ENCODE peak calls at places on chromosomes 6 and 20, in eight cellular contexts. S is CD4-positive, alpha-beta memory T cell; Q is GM23338; X is suprapubic skin; K is coronary artery; R is heart left ventricle; L is A549; D is brain microvascular endothelial cell. J is an unnamed sample.

GRCh38 chr6:80767808-80768207 is 661.3 kb downstream of the BCKDHB start:
- DNase-seq in R (peak; percentile 53), Q (peak; percentile 20), D (peak; percentile 88), X (peak; percentile 85), L (no peak), K (no peak), S (no peak), J (peak; percentile 47)

GRCh38 chr20:10376271-10377075 is 57.5 kb downstream of the MKKS start:
- DNase-seq in Q (no peak), X (no peak), L (no peak), S (no peak), R (no peak), K (no peak), D (peak; percentile 74), J (peak; percentile 49)

GRCh38 chr6:540490-540889 is 116.4 kb downstream of the HUS1B start:
- DNase-seq in D (no peak), R (no peak), X (no peak), S (no peak), K (no peak), Q (no peak), L (no peak), J (no peak)

GRCh38 chr20:48019496-48019895 is 234.2 kb upstream of the SULF2 start:
- DNase-seq in K (no peak), X (no peak), D (no peak), Q (no peak), S (no peak), L (no peak), R (no peak), J (peak; percentile 74)

GRCh38 chr20:16821211-16822089 is 73.3 kb downstream of the OTOR start:
- DNase-seq in D (peak; percentile 19), L (peak; percentile 65), R (no peak), S (peak; percentile 24), K (no peak), X (no peak), Q (peak; percentile 79), J (no peak)

GRCh38 chr6:112743343-112743742 is 396.2 kb downstream of the RFPL4B start:
- DNase-seq in Q (peak; percentile 66), S (no peak), L (no peak), R (no peak), X (no peak), D (no peak), K (no peak), J (no peak)

GRCh38 chr20:10090588-10091166 is 55.9 kb downstream of the ANKEF1 start:
- DNase-seq in D (peak; percentile 44), R (peak; percentile 24), X (no peak), K (no peak), L (peak; percentile 76), Q (peak; percentile 84), S (peak; percentile 22), J (peak; percentile 18)

GRCh38 chr6:105363100-105363754 is 39.7 kb downstream of the PREP start:
- DNase-seq in X (no peak), D (peak; percentile 17), K (no peak), R (no peak), L (no peak), S (no peak), Q (peak; percentile 32), J (peak; percentile 26)

GRCh38 chr6:39298061-39298460 is 16.2 kb downstream of the KCNK17 start:
- DNase-seq in L (no peak), X (no peak), K (no peak), R (no peak), D (no peak), Q (no peak), S (no peak), J (no peak)

GRCh38 chr6:169397684-169398083 is 144.0 kb upstream of the THBS2 start:
- DNase-seq in D (no peak), L (no peak), K (no peak), Q (no peak), R (no peak), S (no peak), X (no peak), J (no peak)

GRCh38 chr6:43489277-43490072 is 12.1 kb downstream of the TJAP1 start:
- DNase-seq in D (no peak), Q (no peak), S (no peak), X (no peak), L (no peak), K (no peak), R (no peak), J (no peak)

GRCh38 chr6:36756761-36757160 is 59.1 kb downstream of the RAB44 start:
- DNase-seq in Q (no peak), L (no peak), S (no peak), D (no peak), R (no peak), X (no peak), K (no peak), J (no peak)

GRCh38 chr6:36759177-36759757 is 61.6 kb downstream of the RAB44 start:
- DNase-seq in D (peak; percentile 52), L (peak; percentile 69), R (peak; percentile 82), K (peak; percentile 88), X (peak; percentile 87), S (peak; percentile 77), Q (peak; percentile 87), J (peak; percentile 59)

GRCh38 chr6:36758516-36759176 is 61.0 kb downstream of the RAB44 start:
- DNase-seq in Q (peak; percentile 61), X (no peak), S (no peak), K (no peak), D (no peak), R (no peak), L (no peak), J (no peak)

GRCh38 chr6:36757206-36757605 is 59.6 kb downstream of the RAB44 start:
- DNase-seq in D (no peak), X (no peak), S (peak; percentile 28), L (no peak), K (no peak), R (no peak), Q (no peak), J (no peak)

GRCh38 chr6:36757943-36758508 is 60.4 kb downstream of the RAB44 start:
- DNase-seq in D (no peak), X (no peak), Q (no peak), K (no peak), L (no peak), S (no peak), R (no peak), J (no peak)
- H3K27ac ChIP-seq in D (no peak overlapping the region), X (no peak overlapping the region), Q (no peak overlapping the region), K (no peak overlapping the region), L (no peak overlapping the region), S (peak overlapping the region; percentile 76), R (no peak overlapping the region), J (no peak overlapping the region)

DNA sequence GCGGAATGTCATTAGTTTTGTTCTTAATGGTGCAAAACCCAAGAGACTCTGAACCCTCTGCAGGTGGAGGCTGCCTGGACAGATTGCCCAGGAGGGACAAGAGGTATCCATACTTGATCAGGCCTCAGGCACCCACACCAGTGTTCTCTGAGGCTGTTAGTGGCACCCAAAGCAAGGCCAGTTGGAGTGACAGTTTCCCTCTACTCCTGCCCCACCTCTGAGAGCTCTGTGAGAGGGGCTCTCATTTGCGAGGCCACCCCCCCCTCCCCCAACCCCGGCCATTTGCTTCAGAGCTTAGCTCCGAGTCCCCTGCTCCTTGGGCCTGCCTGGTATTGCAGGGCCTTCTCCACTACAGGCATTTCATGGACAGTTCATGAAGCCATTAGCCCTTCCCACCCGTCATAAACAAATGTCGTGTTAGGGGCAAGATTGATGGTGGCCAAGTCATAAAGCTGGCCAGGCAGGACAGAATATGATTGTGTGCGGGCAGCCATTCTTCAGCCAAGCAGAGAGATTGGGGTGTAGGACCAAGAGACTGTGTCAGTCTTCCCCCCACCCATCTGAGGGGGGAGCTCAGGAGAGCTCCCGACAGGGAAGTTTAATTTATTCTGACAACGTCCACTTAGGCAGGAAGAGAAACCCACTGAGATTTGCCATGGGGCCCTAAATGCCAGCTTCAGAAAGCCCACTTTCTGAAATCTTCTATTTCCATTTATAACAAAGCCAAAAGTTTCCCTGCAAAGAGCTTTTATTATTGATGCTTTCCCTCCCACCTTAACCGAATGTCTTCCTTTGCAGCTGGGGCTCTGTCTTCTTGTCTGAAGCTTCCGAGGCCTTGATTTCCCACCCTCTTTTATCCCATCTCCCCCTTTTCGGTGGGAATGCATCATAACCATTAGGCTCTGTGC is 7.1 kb downstream of the FOXC1 start:
- DNase-seq in D (no peak), X (no peak), K (peak; percentile 73), Q (peak; percentile 35), L (no peak), S (no peak), R (no peak), J (no peak)
- H3K27ac ChIP-seq in D (no peak overlapping the region), X (no peak overlapping the region), K (peak overlapping the region; percentile 85), Q (no peak overlapping the region), L (no peak overlapping the region), S (no peak overlapping the region), R (no peak overlapping the region), J (no peak overlapping the region)

GRCh38 chr6:122754191-122754731 is 25.3 kb upstream of the FABP7 start:
- DNase-seq in R (no peak), D (no peak), X (no peak), K (no peak), Q (no peak), L (no peak), S (no peak), J (no peak)
- H3K27ac ChIP-seq in R (no peak overlapping the region), D (no peak overlapping the region), X (no peak overlapping the region), K (no peak overlapping the region), Q (no peak overlapping the region), L (no peak overlapping the region), S (no peak overlapping the region), J (no peak overlapping the region)

DNA sequence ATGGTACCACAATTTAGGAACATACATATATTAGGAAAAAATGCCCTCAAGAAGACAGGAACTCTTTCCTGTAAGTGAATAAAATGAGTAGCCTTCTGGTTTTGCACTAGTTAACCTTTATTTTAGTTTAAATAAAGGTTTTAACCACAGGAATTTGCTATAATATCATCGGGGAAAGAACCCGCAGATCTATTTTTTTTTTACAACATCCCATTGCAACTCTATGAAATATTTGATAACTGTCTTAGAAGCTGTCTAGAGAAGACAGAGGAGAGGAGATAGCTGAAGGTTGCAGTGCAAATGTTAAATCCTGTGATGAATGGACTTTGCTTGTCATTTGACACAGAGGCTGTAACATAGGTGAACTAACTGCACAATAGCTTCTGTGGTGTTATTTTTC is 69.5 kb downstream of the TINAG start:
- DNase-seq in K (no peak), L (no peak), Q (no peak), X (no peak), S (no peak), R (no peak), D (no peak), J (no peak)
- H3K27ac ChIP-seq in K (no peak overlapping the region), L (no peak overlapping the region), Q (no peak overlapping the region), X (no peak overlapping the region), S (no peak overlapping the region), R (no peak overlapping the region), D (no peak overlapping the region), J (no peak overlapping the region)

GRCh38 chr20:19851863-19852262 is 93.8 kb downstream of the RIN2 start:
- DNase-seq in L (no peak), D (no peak), X (no peak), R (no peak), Q (no peak), K (no peak), S (no peak), J (no peak)
- H3K27ac ChIP-seq in L (no peak overlapping the region), D (no peak overlapping the region), X (no peak overlapping the region), R (no peak overlapping the region), Q (no peak overlapping the region), K (no peak overlapping the region), S (no peak overlapping the region), J (no peak overlapping the region)

J was measured in SJSA1.